ENCODE peak calls at places on chromosomes 5 and 9, in seven cellular contexts. L, X, C, O, R, W and V are unnamed samples.

GRCh38 chr9:90702431-90702830 is 59.8 kb upstream of the DIRAS2 start:
- DNase-seq in L (no peak), X (no peak), C (no peak), O (no peak), R (no peak), W (no peak), V (no peak)

GRCh38 chr5:96627792-96628191 is 34.4 kb upstream of the CAST start:
- DNase-seq in L (no peak), X (no peak), C (no peak), O (peak), R (no peak), W (no peak), V (peak)

GRCh38 chr5:120073722-120074121 is 390.4 kb upstream of the PRR16 start:
- DNase-seq in L (no peak), X (no peak), C (no peak), O (no peak), R (no peak), W (no peak), V (no peak)

GRCh38 chr5:122126177-122126701 is 3.1 kb upstream of the ZNF474 start:
- DNase-seq in L (no peak), X (no peak), C (no peak), O (no peak), R (no peak), W (no peak), V (no peak)

GRCh38 chr5:133779828-133780475 is 167.6 kb upstream of the FSTL4 start:
- DNase-seq in L (no peak), X (no peak), C (no peak), O (no peak), R (no peak), W (no peak), V (no peak)

GRCh38 chr9:8733096-8733954 is 933.7 kb upstream of the DMAC1 start:
- DNase-seq in L (peak), X (no peak), C (no peak), O (no peak), R (no peak), W (no peak), V (peak)

GRCh38 chr5:180630426-180630825 is 19.0 kb downstream of the FLT4 start:
- DNase-seq in L (no peak), X (no peak), C (no peak), O (no peak), R (no peak), W (no peak), V (no peak)

GRCh38 chr9:88738708-88739107 is 203.7 kb downstream of the NXNL2 start:
- DNase-seq in L (no peak), X (no peak), C (no peak), O (no peak), R (no peak), W (no peak), V (no peak)

GRCh38 chr5:78757269-78758053 is 108.9 kb upstream of the LHFPL2 start:
- DNase-seq in L (no peak), X (no peak), C (no peak), O (no peak), R (no peak), W (no peak), V (no peak)

GRCh38 chr9:4117835-4118610 is 181.8 kb downstream of the GLIS3 start:
- DNase-seq in L (no peak), X (no peak), C (no peak), O (no peak), R (no peak), W (no peak), V (no peak)

GRCh38 chr9:29129763-29130162 is 1556.5 kb upstream of the C9orf72 start:
- DNase-seq in L (no peak), X (no peak), C (no peak), O (no peak), R (no peak), W (no peak), V (no peak)

GRCh38 chr9:88313364-88314220 is 74.7 kb upstream of the SPIN1 start:
- DNase-seq in L (no peak), X (no peak), C (no peak), O (no peak), R (no peak), W (no peak), V (no peak)

GRCh38 chr9:125732562-125732961 is 14.6 kb upstream of the PBX3 start:
- DNase-seq in L (no peak), X (no peak), C (no peak), O (no peak), R (no peak), W (no peak), V (no peak)

GRCh38 chr5:161676109-161676508 is 9.4 kb upstream of the GABRA6 start:
- DNase-seq in L (no peak), X (no peak), C (no peak), O (no peak), R (no peak), W (no peak), V (no peak)

GRCh38 chr5:121954086-121954485 is 7.7 kb upstream of the SRFBP1 start:
- DNase-seq in L (no peak), X (peak), C (no peak), O (no peak), R (no peak), W (no peak), V (no peak)

GRCh38 chr5:111834926-111835599 is 78.1 kb upstream of the NREP start:
- DNase-seq in L (no peak), X (no peak), C (no peak), O (no peak), R (no peak), W (no peak), V (no peak)

GRCh38 chr5:157546456-157547100 is 29.0 kb downstream of the ADAM19 start:
- DNase-seq in L (peak), X (no peak), C (no peak), O (no peak), R (no peak), W (peak), V (no peak)

GRCh38 chr5:13659391-13659790 is 285.1 kb downstream of the DNAH5 start:
- DNase-seq in L (no peak), X (no peak), C (no peak), O (no peak), R (no peak), W (no peak), V (no peak)

DNA sequence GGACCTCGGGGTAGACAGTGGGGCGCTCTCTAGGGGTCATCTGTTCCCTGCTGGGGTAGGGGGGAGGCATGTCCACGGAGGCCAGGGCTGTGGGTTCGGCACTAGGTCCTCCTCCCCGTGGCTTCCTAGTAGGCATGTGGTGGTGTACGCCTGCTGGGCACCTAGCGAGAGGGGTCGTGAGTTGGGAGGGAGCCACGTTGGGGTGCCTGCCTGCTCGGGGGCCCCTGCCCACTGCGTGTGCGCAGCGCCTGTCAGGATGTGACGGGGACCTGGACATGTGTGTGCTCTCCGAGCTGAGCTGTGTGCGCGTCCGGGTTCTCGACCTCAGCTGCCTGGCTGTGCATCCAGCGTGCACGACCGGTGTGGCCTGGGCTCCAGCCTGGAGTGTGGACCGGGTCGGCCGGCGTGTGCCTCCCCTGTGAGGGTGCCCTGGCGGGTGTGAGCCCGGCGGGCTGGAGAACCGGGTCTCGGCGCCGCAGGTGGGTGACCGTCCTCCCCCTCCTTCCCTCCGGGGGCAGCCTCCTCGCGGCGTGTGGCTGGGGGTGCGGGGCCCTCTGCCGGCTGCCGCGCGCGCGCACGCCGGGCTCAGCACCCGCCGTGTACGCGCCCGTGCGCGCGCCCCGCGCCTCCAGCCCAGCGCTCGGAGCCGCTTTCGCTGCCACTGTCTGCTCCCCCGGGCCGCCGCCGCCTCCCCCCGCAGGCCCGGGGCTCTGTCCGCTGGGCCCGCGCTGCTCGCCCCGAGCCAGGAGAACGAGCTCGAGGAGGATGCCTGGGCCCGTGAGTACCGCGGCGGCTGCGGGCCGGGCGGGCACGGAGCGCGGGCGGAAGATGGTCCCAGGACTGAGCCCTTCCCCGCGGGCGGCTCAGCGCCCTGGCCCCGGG is at the start of gene PRR7:
- DNase-seq in L (peak), X (no peak), C (no peak), O (peak), R (peak), W (peak), V (peak)
- TF ChIP-seq POLR2A in L (no peak), X (no peak), C (no peak), O (peak), R (no peak), W (peak), V (no peak)

GRCh38 chr5:35476789-35477188 is 140.9 kb upstream of the SPEF2 start:
- DNase-seq in L (no peak), X (no peak), C (no peak), O (no peak), R (no peak), W (no peak), V (no peak)

GRCh38 chr5:35476046-35476445 is 141.6 kb upstream of the SPEF2 start:
- DNase-seq in L (no peak), X (no peak), C (no peak), O (no peak), R (no peak), W (no peak), V (no peak)

GRCh38 chr5:35482167-35482755 is 135.4 kb upstream of the SPEF2 start:
- DNase-seq in L (no peak), X (no peak), C (no peak), O (no peak), R (no peak), W (no peak), V (no peak)

GRCh38 chr5:35477321-35477720 is 140.3 kb upstream of the SPEF2 start:
- DNase-seq in L (no peak), X (no peak), C (no peak), O (no peak), R (no peak), W (no peak), V (no peak)

DNA sequence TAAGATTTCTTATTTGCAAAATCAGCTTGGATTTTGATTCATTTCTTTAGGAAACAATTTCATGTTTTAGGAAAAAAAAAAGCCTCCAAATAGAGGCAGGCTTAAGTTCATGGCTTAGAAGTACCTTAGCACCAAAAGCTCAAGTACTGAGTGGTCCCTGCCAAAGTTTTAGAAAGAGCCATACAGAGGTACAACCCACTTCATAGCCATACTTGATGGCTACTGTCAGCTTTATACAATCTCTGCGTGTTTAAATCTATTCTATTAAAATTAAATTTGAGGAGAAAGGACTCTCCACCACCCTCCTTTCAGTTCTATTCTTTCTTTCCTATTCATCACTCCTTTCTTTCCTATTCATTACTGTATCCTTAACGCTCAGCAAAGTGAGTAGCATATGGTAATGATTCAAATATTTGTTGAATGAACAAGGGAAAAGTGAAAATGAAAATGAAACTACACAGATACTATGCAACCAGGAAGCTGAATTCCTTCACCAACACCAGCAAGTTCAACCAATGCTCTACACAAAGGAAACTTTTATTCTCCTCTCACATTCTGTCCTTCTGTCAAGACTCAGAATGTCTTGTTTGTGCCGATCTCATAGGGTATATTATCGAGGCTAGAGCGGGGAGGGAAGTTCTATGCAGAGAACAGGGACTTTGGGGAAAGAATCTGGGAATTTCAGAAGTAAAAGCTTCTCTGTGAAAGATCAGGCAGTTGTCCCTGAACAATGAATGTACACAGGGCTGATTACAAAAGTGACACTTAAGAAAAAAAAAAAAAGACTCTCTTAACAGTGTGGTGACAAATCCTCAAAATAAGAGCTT is 138.6 kb upstream of the SPEF2 start:
- DNase-seq in L (no peak), X (no peak), C (no peak), O (no peak), R (no peak), W (peak), V (no peak)
- H3K4me3 ChIP-seq in L (peak), X (peak), C (no peak), O (peak), R (peak), W (no peak), V (no peak)

GRCh38 chr5:41883940-41884339 is 13.7 kb upstream of the OXCT1 start:
- DNase-seq in L (no peak), X (no peak), C (no peak), O (no peak), R (no peak), W (no peak), V (no peak)

GRCh38 chr5:41878598-41879305 is 8.5 kb upstream of the OXCT1 start:
- DNase-seq in L (no peak), X (no peak), C (no peak), O (no peak), R (no peak), W (no peak), V (no peak)

GRCh38 chr5:41885286-41885685 is 15.1 kb upstream of the OXCT1 start:
- DNase-seq in L (no peak), X (no peak), C (no peak), O (no peak), R (no peak), W (no peak), V (no peak)

GRCh38 chr5:41882765-41883164 is 12.5 kb upstream of the OXCT1 start:
- DNase-seq in L (no peak), X (no peak), C (no peak), O (no peak), R (no peak), W (no peak), V (no peak)

DNA sequence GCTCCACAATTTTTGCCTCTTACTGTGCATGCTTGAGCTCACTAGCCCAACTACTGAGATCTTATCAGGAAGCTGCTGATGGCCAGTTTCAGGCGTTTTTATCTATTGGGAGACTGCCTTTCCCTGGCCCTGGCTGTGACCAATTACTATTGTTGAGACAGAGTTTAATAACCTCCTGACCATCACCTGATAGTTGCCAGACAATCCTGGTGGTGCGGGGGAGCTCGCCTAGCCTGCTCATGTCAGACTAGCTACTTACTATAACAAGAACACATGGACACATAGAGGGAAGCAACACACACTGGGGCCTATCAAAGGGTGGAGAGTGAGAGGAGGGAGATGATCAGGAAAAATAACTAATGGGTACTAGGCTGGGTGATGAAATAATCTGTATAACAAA is 13.0 kb upstream of the OXCT1 start:
- DNase-seq in L (no peak), X (no peak), C (no peak), O (no peak), R (no peak), W (no peak), V (no peak)
- TF ChIP-seq POLR2A in L (no peak), X (no peak), C (no peak), O (no peak), R (no peak), W (no peak), V (no peak)

DNA sequence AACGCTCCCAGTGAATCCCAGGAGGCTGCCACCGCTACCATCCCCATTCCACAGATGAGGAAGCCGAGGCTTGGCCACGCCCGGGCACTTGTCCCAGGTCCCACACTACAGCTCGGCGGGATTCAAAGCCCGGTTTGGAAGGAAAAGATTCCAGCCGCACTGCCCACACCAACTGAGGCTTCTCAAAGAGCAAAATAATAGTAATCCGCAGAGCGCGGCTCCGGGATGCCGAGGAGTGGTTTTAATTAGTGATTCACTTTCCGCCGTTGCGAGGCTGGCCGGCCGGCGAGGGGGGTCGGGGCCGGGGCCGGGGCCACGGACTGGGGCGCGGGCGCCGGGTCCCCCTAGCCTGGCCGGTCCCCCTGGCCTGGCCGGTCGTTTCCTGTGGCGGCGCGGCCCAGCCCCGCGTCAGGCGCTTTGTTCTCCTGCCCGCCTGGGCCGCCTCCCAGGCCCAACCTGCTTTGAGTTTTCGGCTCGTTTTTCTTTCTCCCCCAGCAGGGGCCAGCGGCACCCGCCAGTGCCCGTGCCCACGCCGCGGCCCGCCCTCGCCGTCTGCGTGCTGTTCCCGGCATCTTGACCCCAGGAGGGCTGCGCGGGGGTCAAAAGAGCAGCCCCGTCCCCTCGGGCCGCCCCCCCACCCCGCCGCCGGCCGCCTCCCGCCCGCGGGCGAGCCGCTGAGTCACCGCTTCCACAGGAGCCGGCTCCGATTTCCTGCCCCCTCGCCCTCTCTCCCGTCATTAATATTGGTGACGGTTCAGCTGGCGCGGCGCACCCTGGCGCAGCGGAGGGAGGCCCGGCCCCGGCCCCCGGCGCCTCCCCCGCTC is 31.2 kb downstream of the FGF18 start:
- DNase-seq in L (peak), X (no peak), C (peak), O (no peak), R (peak), W (peak), V (no peak)
- H3K4me3 ChIP-seq in L (peak), X (peak), C (no peak), O (no peak), R (peak), W (no peak), V (peak)

GRCh38 chr9:99056876-99057664 is 47.8 kb upstream of the TGFBR1 start:
- DNase-seq in L (no peak), X (no peak), C (no peak), O (no peak), R (no peak), W (no peak), V (no peak)

GRCh38 chr9:99057665-99058625 is 47.0 kb upstream of the TGFBR1 start:
- DNase-seq in L (peak), X (no peak), C (peak), O (no peak), R (peak), W (peak), V (peak)

GRCh38 chr9:99056186-99056585 is 48.7 kb upstream of the TGFBR1 start:
- DNase-seq in L (no peak), X (no peak), C (no peak), O (no peak), R (no peak), W (no peak), V (no peak)

GRCh38 chr9:99060621-99061020 is 44.3 kb upstream of the TGFBR1 start:
- DNase-seq in L (no peak), X (no peak), C (no peak), O (no peak), R (no peak), W (no peak), V (no peak)

GRCh38 chr9:99059074-99059894 is 45.6 kb upstream of the TGFBR1 start:
- DNase-seq in L (peak), X (no peak), C (peak), O (no peak), R (no peak), W (peak), V (no peak)
- TF ChIP-seq POLR2A in L (no peak), X (no peak), C (no peak), O (no peak), R (no peak), W (no peak), V (no peak)